ENCODE peak calls at places on chromosomes 12 and 14, in six cellular contexts. D is lower lobe of right lung, U is progenitor cell of endocrine pancreas, C is osteocyte, L is body of pancreas, S is fibroblast of mammary gland. X is an unnamed sample.

GRCh38 chr12:52090291-52090690 is 10.8 kb downstream of the SMIM41 start:
- DNase-seq in S (no peak), C (no peak), L (no peak), D (no peak), U (no peak), X (no peak)

GRCh38 chr14:72164420-72165150 is 232.4 kb downstream of the RGS6 start:
- DNase-seq in C (no peak), U (no peak), L (no peak), D (no peak), S (no peak), X (no peak)

GRCh38 chr14:57244103-57244502 is 24.6 kb downstream of the EXOC5 start:
- DNase-seq in L (no peak), S (peak; percentile 17), C (no peak), D (no peak), U (no peak), X (peak; percentile 28)

GRCh38 chr14:92487513-92488133 is 26.0 kb upstream of the RIN3 start:
- DNase-seq in S (no peak), D (no peak), L (no peak), U (no peak), C (peak; percentile 57), X (no peak)

GRCh38 chr12:68373836-68374314 is 41.7 kb upstream of the MDM1 start:
- DNase-seq in L (peak; percentile 33), C (no peak), D (no peak), U (no peak), S (no peak), X (no peak)

GRCh38 chr14:33880330-33880729 is 70.5 kb downstream of the EGLN3 start:
- DNase-seq in C (no peak), D (no peak), L (no peak), S (no peak), U (no peak), X (no peak)

GRCh38 chr14:58395815-58396626 is at the start of gene TOMM20L:
- DNase-seq in C (peak; percentile 93), L (peak; percentile 77), D (peak; percentile 85), S (peak; percentile 47), U (peak; percentile 72), X (peak; percentile 55)

GRCh38 chr14:96120392-96120791 is 81.2 kb downstream of the C14orf132 start:
- DNase-seq in L (no peak), D (no peak), S (no peak), U (no peak), C (no peak), X (no peak)

GRCh38 chr12:109921982-109922381 is 21.9 kb downstream of the TCHP start:
- DNase-seq in D (no peak), U (no peak), S (no peak), L (no peak), C (no peak), X (no peak)

GRCh38 chr12:106709068-106709511 is 65.4 kb upstream of the RIC8B start:
- DNase-seq in D (peak; percentile 50), C (no peak), L (no peak), S (no peak), U (no peak), X (no peak)

GRCh38 chr14:95125156-95125555 is 32.2 kb downstream of the DICER1 start:
- DNase-seq in D (no peak), S (no peak), C (no peak), L (no peak), U (no peak), X (no peak)

GRCh38 chr14:75514673-75515630 is 7.3 kb upstream of the BATF start:
- DNase-seq in L (peak; percentile 37), C (no peak), D (peak; percentile 64), U (no peak), S (peak; percentile 24), X (peak; percentile 15)

GRCh38 chr12:103734847-103735246 is 106.2 kb downstream of the NT5DC3 start:
- DNase-seq in L (no peak), D (no peak), S (no peak), U (no peak), C (no peak), X (no peak)

GRCh38 chr12:53743277-53744129 is 8.3 kb downstream of the CISTR start:
- DNase-seq in D (no peak), L (peak; percentile 52), U (peak; percentile 57), S (peak; percentile 54), C (no peak), X (peak; percentile 65)

GRCh38 chr14:68779761-68780323 is 13.0 kb downstream of the ZFP36L1 start:
- DNase-seq in D (no peak), U (no peak), C (no peak), S (peak; percentile 98), L (no peak), X (peak; percentile 92)

GRCh38 chr12:106276032-106276728 is 26.4 kb upstream of the TCP11L2 start:
- DNase-seq in C (no peak), L (no peak), U (no peak), S (no peak), D (no peak), X (no peak)

GRCh38 chr12:65389436-65389835 is 111.0 kb downstream of the MSRB3 start:
- DNase-seq in C (no peak), L (no peak), S (no peak), U (no peak), D (no peak), X (no peak)

GRCh38 chr14:101047326-101047725 is 143.8 kb upstream of the RTL1 start:
- DNase-seq in L (no peak), S (no peak), C (no peak), D (no peak), U (no peak), X (no peak)

GRCh38 chr12:10220398-10221077 is 7.9 kb downstream of the GABARAPL1 start:
- DNase-seq in D (peak; percentile 60), U (no peak), S (peak; percentile 86), L (peak; percentile 87), C (no peak), X (peak; percentile 33)

GRCh38 chr12:51666696-51667095 is 75.7 kb downstream of the SCN8A start:
- DNase-seq in L (no peak), D (no peak), C (no peak), U (no peak), S (peak; percentile 16), X (no peak)

GRCh38 chr14:69039287-69039628 is 60.2 kb upstream of the ACTN1 start:
- DNase-seq in D (no peak), C (no peak), L (no peak), S (peak; percentile 61), U (no peak), X (peak; percentile 73)

GRCh38 chr14:23631702-23632460 is 4.3 kb upstream of the DHRS2 start:
- DNase-seq in S (peak; percentile 76), D (peak; percentile 62), C (peak; percentile 90), U (peak; percentile 63), L (peak; percentile 82), X (peak; percentile 72)

GRCh38 chr14:23632461-23633159 is 3.6 kb upstream of the DHRS2 start:
- DNase-seq in S (no peak), D (no peak), L (no peak), C (no peak), U (no peak), X (no peak)

GRCh38 chr14:23631234-23631633 is 4.9 kb upstream of the DHRS2 start:
- DNase-seq in L (no peak), D (no peak), U (no peak), S (no peak), C (no peak), X (no peak)

GRCh38 chr14:23630687-23631086 is 5.5 kb upstream of the DHRS2 start:
- DNase-seq in L (no peak), U (no peak), C (no peak), S (no peak), D (no peak), X (no peak)

GRCh38 chr14:23633160-23633701 is 2.9 kb upstream of the DHRS2 start:
- DNase-seq in U (no peak), D (no peak), L (no peak), C (no peak), S (no peak), X (no peak)
- TF ChIP-seq CTCF in U (no peak), D (no peak), L (no peak), C (no peak), S (no peak), X (no peak)

DNA sequence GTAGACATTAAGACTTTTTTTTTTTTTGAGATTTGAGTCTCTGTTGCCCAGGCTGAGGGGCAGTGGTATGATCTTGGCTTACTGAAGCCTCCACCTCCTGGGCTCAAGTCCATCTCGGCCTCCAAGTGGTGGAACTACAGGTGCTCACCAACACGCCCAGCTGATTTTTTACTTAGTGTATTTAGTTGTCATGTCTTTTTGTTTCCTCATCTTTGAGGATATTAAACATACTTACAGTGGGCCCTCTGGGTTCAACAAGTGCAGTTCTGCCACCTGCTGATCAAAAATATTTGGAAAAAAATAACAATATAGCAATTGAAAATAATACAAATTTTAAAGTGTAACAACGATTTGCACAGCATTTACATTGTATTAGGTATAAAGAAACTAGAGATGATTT is 4.4 kb upstream of the B4GALNT1 start:
- DNase-seq in S (no peak), L (no peak), D (no peak), C (no peak), U (no peak), X (no peak)
- TF ChIP-seq CTCF in S (no peak), L (no peak), D (no peak), C (peak; percentile 5), U (no peak), X (no peak)

DNA sequence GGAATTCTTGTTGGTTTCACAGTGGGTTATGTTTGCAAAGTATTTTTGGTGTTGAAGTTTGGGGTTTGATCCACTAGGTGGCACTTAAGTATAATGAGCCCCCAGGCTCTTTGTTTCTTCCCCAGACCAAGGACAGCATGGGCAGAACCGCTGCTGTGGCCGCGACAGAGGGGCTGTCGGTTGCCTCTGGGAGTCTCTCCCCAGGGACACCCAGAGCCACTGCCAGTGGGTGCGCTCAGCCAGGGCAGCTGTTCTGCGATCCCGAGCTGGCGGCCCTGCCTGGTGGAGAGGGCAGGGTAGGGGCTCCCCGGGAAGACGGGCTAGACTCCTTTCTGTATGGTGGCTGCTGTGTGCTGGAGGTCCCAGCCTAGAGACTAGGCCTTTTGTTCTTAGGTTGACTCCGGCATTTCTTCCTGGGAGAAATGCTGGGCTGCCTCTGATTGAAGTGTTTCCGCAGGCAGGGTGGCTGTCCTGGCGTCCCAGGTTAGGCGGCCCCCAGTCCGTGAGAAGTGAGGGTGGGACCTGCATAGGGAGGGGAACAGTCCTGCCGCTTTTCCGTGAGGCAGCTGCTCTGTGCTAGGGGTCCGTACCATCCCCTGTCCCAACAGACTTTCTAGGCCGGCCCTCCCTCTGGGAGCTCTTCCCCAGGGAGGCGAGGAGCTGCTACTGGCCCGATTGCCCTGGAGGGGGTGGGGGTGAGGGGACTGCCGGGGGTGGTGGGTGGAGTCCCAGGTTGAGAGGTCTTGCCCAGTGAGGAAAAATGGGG is 253.1 kb upstream of the PELI2 start:
- DNase-seq in C (no peak), U (no peak), S (no peak), L (no peak), D (no peak), X (no peak)
- TF ChIP-seq CTCF in C (no peak), U (no peak), S (peak; percentile 26), L (no peak), D (no peak), X (peak; percentile 14)

GRCh38 chr14:77988096-77988870 is 181.9 kb upstream of the NRXN3 start:
- DNase-seq in S (peak; percentile 67), C (peak; percentile 17), D (no peak), L (no peak), U (no peak), X (no peak)
- TF ChIP-seq CTCF in S (no peak), C (no peak), D (no peak), L (no peak), U (no peak), X (no peak)

DNA sequence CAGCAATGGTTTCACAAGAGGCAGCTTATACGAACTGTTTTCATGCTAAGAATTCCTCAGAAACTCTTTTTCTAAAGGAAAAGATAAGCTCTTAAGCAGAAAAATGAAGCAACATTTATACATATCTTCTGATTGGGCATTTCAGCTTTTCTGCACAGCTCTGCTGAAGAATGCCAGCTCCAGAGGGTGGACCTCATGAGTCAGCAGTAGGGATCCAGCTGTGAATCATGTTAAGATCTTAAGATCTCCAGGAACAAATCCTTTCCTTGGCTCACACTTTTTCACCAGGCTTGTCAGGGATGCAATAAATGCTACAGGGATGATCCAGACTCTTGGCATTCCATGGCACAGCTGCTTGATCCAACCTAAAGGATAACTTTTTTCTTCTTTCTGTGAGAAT is 477.1 kb upstream of the CCDC196 start:
- DNase-seq in S (peak; percentile 73), C (no peak), L (no peak), D (no peak), U (no peak), X (peak; percentile 56)
- TF ChIP-seq CTCF in S (no peak), C (no peak), L (no peak), D (no peak), U (no peak), X (no peak)